ENCODE peak calls at places on chromosomes 3 and 15, in five cellular contexts. N is cardiac muscle cell, Y is hepatocyte, F is ovary, K is brain microvascular endothelial cell. J is an unnamed sample.

GRCh38 chr15:70344666-70345065 is 246.9 kb upstream of the TLE3 start:
- DNase-seq in N (no peak), Y (no peak), F (no peak), K (no peak), J (no peak)

GRCh38 chr15:74833376-74834107 is 7.1 kb downstream of the CPLX3 start:
- DNase-seq in N (no peak), Y (no peak), F (no peak), K (no peak), J (no peak)

GRCh38 chr3:115877647-115877934 is 254.3 kb downstream of the GAP43 start:
- DNase-seq in N (peak; percentile 29), Y (no peak), F (no peak), K (no peak), J (no peak)

GRCh38 chr3:23885210-23885609 is 31.6 kb downstream of the NKIRAS1 start:
- DNase-seq in N (no peak), Y (no peak), F (no peak), K (no peak), J (no peak)

GRCh38 chr15:85865070-85865684 is 70.5 kb upstream of the KLHL25 start:
- DNase-seq in N (peak; percentile 66), Y (peak; percentile 74), F (no peak), K (peak; percentile 29), J (peak; percentile 35)

GRCh38 chr3:14441240-14441919 is 39.0 kb downstream of the SLC6A6 start:
- DNase-seq in N (no peak), Y (no peak), F (no peak), K (no peak), J (no peak)

GRCh38 chr3:136750922-136751258 is 1.3 kb downstream of the STAG1 start:
- DNase-seq in N (peak; percentile 59), Y (no peak), F (no peak), K (no peak), J (no peak)

GRCh38 chr3:159824341-159824740 is 164.3 kb upstream of the IL12A start:
- DNase-seq in N (peak; percentile 81), Y (peak; percentile 75), F (no peak), K (peak; percentile 90), J (no peak)

GRCh38 chr3:87358066-87358465 is 81.7 kb upstream of the POU1F1 start:
- DNase-seq in N (no peak), Y (no peak), F (no peak), K (no peak), J (no peak)

DNA sequence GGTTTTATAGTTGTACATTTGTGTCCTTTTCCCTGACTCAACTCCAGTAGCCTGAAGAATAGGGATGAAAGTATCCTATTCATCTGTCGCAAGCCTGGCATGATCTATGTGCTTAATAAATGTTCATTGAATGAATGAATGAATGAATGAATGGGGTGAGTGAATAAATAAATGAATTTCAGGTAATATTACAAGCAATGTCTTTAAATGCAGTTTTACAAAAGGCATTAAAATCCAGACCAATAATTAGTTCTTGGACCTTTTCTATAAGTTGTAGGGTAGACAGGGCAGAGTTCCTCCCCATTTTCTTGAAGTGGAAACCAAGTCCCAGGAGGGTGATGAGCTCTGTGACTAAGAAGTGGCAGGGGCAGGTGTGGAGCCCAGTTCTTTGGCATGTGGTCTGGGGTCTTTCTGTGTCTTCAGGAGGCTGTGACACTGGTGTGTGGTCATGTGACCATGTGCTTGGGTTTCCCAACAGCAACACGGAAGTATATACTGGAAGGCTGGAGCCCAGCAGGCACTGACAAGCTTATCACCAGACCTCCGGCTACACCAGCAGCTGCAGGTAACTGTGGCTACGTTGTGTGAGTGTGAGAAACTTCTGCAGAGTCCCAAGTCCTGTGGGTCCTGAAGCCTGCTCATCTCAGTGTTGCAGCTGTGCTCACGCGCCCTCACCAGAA is 18.3 kb downstream of the XYLB start:
- DNase-seq in N (no peak), Y (no peak), F (no peak), K (no peak), J (no peak)
- H3K36me3 ChIP-seq in N (no peaks in the 10 kb centered on the region), Y (no peaks in the 10 kb centered on the region), F (no peaks in the 10 kb centered on the region), K (peaks cover 6% of the 10 kb centered on the region), J (no peaks in the 10 kb centered on the region)

GRCh38 chr15:63672369-63672768 is 75.2 kb downstream of the FBXL22 start:
- DNase-seq in N (no peak), Y (no peak), F (no peak), K (no peak), J (no peak)

GRCh38 chr15:63663906-63664305 is 66.7 kb downstream of the FBXL22 start:
- DNase-seq in N (peak; percentile 24), Y (no peak), F (no peak), K (no peak), J (no peak)

GRCh38 chr15:63672775-63673174 is 75.6 kb downstream of the FBXL22 start:
- DNase-seq in N (no peak), Y (no peak), F (no peak), K (no peak), J (no peak)

GRCh38 chr15:63669074-63669473 is 71.9 kb downstream of the FBXL22 start:
- DNase-seq in N (no peak), Y (no peak), F (no peak), K (no peak), J (no peak)

DNA sequence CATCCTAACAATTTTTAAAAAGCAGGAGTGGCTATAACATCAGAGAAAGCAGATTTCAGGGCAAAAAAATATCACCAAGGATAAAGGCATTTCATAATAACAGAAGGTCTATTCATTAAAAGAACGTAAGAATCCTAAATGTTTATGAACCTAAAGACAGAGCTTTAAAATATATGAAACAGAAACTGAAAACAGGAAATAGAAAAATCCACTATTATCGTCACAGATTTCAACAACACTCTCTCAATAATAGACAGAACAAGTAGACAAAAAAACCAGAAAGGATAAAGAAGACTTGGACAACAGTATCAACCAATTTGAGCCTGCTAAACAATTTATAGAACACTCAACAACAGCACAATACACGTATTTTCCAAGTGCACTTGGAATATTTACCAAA is 71.4 kb downstream of the FBXL22 start:
- DNase-seq in N (no peak), Y (no peak), F (no peak), K (no peak), J (no peak)
- H3K4me3 ChIP-seq in N (no peak overlapping the region), Y (no peak overlapping the region), F (no peak overlapping the region), K (no peak overlapping the region), J (no peak overlapping the region)

GRCh38 chr3:9386501-9387321 is 10.7 kb upstream of the SETD5 start:
- DNase-seq in N (no peak), Y (no peak), F (no peak), K (no peak), J (no peak)

GRCh38 chr3:9386060-9386459 is 11.4 kb upstream of the SETD5 start:
- DNase-seq in N (no peak), Y (no peak), F (no peak), K (no peak), J (no peak)

GRCh38 chr3:9388142-9388541 is 9.3 kb upstream of the SETD5 start:
- DNase-seq in N (no peak), Y (no peak), F (no peak), K (no peak), J (no peak)

GRCh38 chr3:9388562-9389272 is 8.7 kb upstream of the SETD5 start:
- DNase-seq in N (no peak), Y (no peak), F (no peak), K (no peak), J (no peak)

DNA sequence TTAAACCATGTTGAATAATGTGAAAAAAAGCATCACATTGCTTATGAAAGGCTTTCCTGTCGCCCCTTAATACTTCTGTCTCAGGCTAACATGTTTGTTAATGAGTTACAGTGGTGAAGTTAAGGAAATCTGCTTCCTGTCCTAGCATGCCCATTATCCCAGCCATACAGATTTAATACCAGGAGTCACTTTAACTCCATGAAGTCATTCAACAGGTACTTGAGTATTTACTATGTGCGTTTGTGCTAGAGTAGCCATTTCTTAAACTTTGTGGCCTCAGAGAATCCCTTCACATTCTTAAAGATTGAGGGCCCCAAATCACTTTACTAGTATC is 10.1 kb upstream of the SETD5 start:
- DNase-seq in N (no peak), Y (no peak), F (no peak), K (no peak), J (no peak)
- H3K36me3 ChIP-seq in N (peaks cover 79% of the 10 kb centered on the region), Y (no peaks in the 10 kb centered on the region), F (no peaks in the 10 kb centered on the region), K (peaks cover 73% of the 10 kb centered on the region), J (peaks cover 97% of the 10 kb centered on the region)

GRCh38 chr15:41557673-41558399 is 1.2 kb upstream of the TYRO3 start:
- DNase-seq in N (peak; percentile 85), Y (peak; percentile 89), F (peak; percentile 85), K (peak; percentile 47), J (peak; percentile 81)
- H3K4me3 ChIP-seq in N (no peak overlapping the region), Y (no peak overlapping the region), F (peak overlapping the region; percentile 47), K (peak overlapping the region; percentile 59), J (peak overlapping the region; percentile 69)

GRCh38 chr3:58274027-58274614 is 31.9 kb upstream of the RPP14 start:
- DNase-seq in N (peak; percentile 71), Y (no peak), F (no peak), K (no peak), J (no peak)
- H3K36me3 ChIP-seq in N (peaks cover 11% of the 10 kb centered on the region), Y (no peaks in the 10 kb centered on the region), F (no peaks in the 10 kb centered on the region), K (no peaks in the 10 kb centered on the region), J (no peaks in the 10 kb centered on the region)

GRCh38 chr15:78388865-78389264 is 48.7 kb downstream of the CRABP1 start:
- DNase-seq in N (no peak), Y (no peak), F (no peak), K (no peak), J (no peak)
- H3K4me3 ChIP-seq in N (no peak overlapping the region), Y (no peak overlapping the region), F (no peak overlapping the region), K (no peak overlapping the region), J (no peak overlapping the region)